ENCODE peak calls at places on chromosomes 12 and 14, in four cellular contexts. D is K562, J is HepG2, R is GM12878. U is an unnamed sample.

GRCh38 chr12:46579474-46579873 is 206.9 kb upstream of the SLC38A2 start:
- DNase-seq in D (no peak), J (peak; percentile 88), R (no peak), U (no peak)

GRCh38 chr12:78241472-78241871 is 410.8 kb downstream of the NAV3 start:
- DNase-seq in D (no peak), R (no peak), J (no peak), U (no peak)

GRCh38 chr12:101018540-101018939 is 191.5 kb downstream of the SLC5A8 start:
- DNase-seq in D (no peak), R (no peak), J (peak; percentile 44), U (peak; percentile 85)

GRCh38 chr12:50536831-50537537 is 32.2 kb downstream of the DIP2B start:
- DNase-seq in R (no peak), J (no peak), D (no peak), U (no peak)

GRCh38 chr12:52531563-52532300 is 11.5 kb upstream of the KRT5 start:
- DNase-seq in R (no peak), D (no peak), J (no peak), U (no peak)

GRCh38 chr14:104107611-104108569 is 22.4 kb downstream of the ASPG start:
- DNase-seq in D (peak; percentile 24), R (no peak), J (no peak), U (no peak)

GRCh38 chr12:12726543-12727093 is 9.4 kb downstream of the CDKN1B start:
- DNase-seq in J (no peak), R (no peak), D (no peak), U (peak; percentile 82)

GRCh38 chr14:71076472-71076871 is 169.2 kb downstream of the PCNX1 start:
- DNase-seq in J (no peak), D (no peak), R (no peak), U (no peak)

GRCh38 chr14:81633496-81633895 is 99.8 kb upstream of the SEL1L start:
- DNase-seq in R (no peak), D (no peak), J (no peak), U (no peak)

GRCh38 chr12:92570056-92570753 is 132.6 kb upstream of the PLEKHG7 start:
- DNase-seq in D (peak; percentile 46), R (peak; percentile 93), J (peak; percentile 67), U (peak; percentile 87)

GRCh38 chr12:61757831-61758505 is 502.2 kb upstream of the USP15 start:
- DNase-seq in D (no peak), R (no peak), J (no peak), U (no peak)

GRCh38 chr12:122471324-122472226 is 29.2 kb downstream of the ZCCHC8 start:
- DNase-seq in D (peak; percentile 35), J (peak; percentile 77), R (no peak), U (peak; percentile 80)

GRCh38 chr14:96614528-96614927 is 112.3 kb downstream of the PAPOLA start:
- DNase-seq in D (no peak), R (no peak), J (no peak), U (no peak)

GRCh38 chr12:21471294-21471693 is 30.1 kb downstream of the RECQL start:
- DNase-seq in J (no peak), R (no peak), D (no peak), U (no peak)

GRCh38 chr12:8493084-8493483 is 20.2 kb upstream of the CLEC4D start:
- DNase-seq in D (no peak), J (no peak), R (peak; percentile 72), U (no peak)

GRCh38 chr12:115922952-115923564 is 354.4 kb downstream of the MED13L start:
- DNase-seq in R (no peak), J (peak; percentile 49), D (peak; percentile 33), U (no peak)

GRCh38 chr12:75862692-75863471 is 168.7 kb downstream of the PHLDA1 start:
- DNase-seq in R (no peak), J (peak; percentile 28), D (no peak), U (peak; percentile 84)

GRCh38 chr12:95633049-95633545 is 81.8 kb upstream of the USP44 start:
- DNase-seq in D (no peak), R (no peak), J (peak; percentile 33), U (peak; percentile 90)

GRCh38 chr14:103125098-103126070 is 2.1 kb downstream of the TNFAIP2 start:
- DNase-seq in R (no peak), J (no peak), D (no peak), U (no peak)

GRCh38 chr12:49949866-49950265 is 671 bp upstream of the AQP2 start:
- DNase-seq in R (no peak), D (no peak), J (no peak), U (no peak)

GRCh38 chr12:67698711-67699603 is 50.4 kb downstream of the DYRK2 start:
- DNase-seq in D (no peak), J (no peak), R (peak; percentile 98), U (no peak)

GRCh38 chr12:3170423-3171194 is 93.4 kb downstream of the TSPAN9 start:
- DNase-seq in D (no peak), J (no peak), R (no peak), U (peak; percentile 19)

GRCh38 chr14:33692762-33693161 is 258.1 kb downstream of the EGLN3 start:
- DNase-seq in D (no peak), J (no peak), R (no peak), U (peak; percentile 67)

GRCh38 chr12:66036317-66036716 is 94.2 kb downstream of the LLPH start:
- DNase-seq in R (no peak), D (no peak), J (peak; percentile 60), U (peak; percentile 74)

GRCh38 chr12:25361511-25361910 is 110.8 kb upstream of the KRAS start:
- DNase-seq in J (no peak), R (no peak), D (no peak), U (no peak)

GRCh38 chr12:27807063-27807703 is 27.1 kb upstream of the MANSC4 start:
- DNase-seq in D (no peak), J (no peak), R (no peak), U (no peak)

GRCh38 chr12:16118586-16118985 is 158.9 kb downstream of the SLC15A5 start:
- DNase-seq in R (no peak), J (no peak), D (no peak), U (no peak)

GRCh38 chr12:10012630-10013330 is 2.4 kb downstream of the CLEC12B start:
- DNase-seq in D (no peak), J (no peak), R (no peak), U (no peak)

GRCh38 chr12:10018390-10018789 is 8.0 kb downstream of the CLEC12B start:
- DNase-seq in J (no peak), R (no peak), D (no peak), U (peak; percentile 69)

GRCh38 chr12:10021342-10021741 is 9.1 kb upstream of the CLEC9A start:
- DNase-seq in D (no peak), J (no peak), R (no peak), U (no peak)

GRCh38 chr12:10015450-10015849 is 5.0 kb downstream of the CLEC12B start:
- DNase-seq in D (no peak), J (no peak), R (no peak), U (no peak)

DNA sequence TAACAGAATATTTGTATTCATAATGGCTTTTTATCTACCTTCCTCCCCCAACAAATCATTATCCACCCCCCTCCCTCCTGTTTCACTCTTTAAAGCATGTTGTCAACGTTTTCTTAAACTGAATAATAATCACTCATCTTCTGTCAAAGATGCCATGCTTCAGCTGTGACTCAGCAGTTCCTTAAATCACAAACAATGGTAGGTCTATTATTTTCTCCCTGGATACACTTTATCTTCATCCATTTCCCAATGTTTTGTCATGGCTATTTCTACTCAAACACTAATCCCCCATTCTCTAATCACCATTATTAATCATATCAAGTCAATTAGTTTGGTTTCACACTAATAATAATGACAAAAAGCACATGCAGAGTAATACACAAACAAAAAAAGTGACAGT is 6.5 kb downstream of the CLEC12B start:
- DNase-seq in R (no peak), D (peak; percentile 4), J (no peak), U (peak; percentile 86)
- TF ChIP-seq EZH2 in R (no peak), D (no peak), J (no peak), U (no peak)

GRCh38 chr12:79690156-79690605 is 583 bp downstream of the PAWR start:
- DNase-seq in D (no peak), J (peak; percentile 14), R (no peak), U (no peak)

GRCh38 chr12:79690606-79691298 is at the start of gene PAWR:
- DNase-seq in J (peak; percentile 71), D (no peak), R (no peak), U (peak; percentile 80)

GRCh38 chr12:79692860-79693605 is 2.3 kb upstream of the PAWR start:
- DNase-seq in J (no peak), R (no peak), D (no peak), U (no peak)

GRCh38 chr12:79691299-79692248 is 810 bp upstream of the PAWR start:
- DNase-seq in J (peak; percentile 39), R (no peak), D (no peak), U (peak; percentile 83)

DNA sequence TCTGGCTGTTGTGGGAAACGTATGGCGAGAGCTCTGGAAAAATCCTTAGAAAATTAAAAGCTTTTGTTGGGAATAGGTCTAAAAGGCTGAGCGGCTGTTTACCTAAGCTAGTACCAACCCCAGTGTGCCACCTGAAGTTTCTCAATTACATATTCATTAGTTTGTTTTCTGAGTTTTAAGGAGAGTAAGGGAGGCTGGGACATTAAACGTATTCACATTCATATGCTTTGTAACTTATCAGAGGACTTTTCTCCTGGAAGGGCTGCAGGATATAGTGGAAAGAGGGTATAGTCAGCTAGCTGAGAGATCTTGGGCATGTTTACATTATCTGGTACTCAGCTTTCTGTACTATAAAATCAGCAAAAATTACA is 1.5 kb upstream of the PAWR start:
- DNase-seq in R (no peak), D (no peak), J (no peak), U (no peak)
- TF ChIP-seq MYC in R (no peak), D (no peak), J (no peak), U (no peak)

GRCh38 chr14:88793259-88793625 is 489 bp upstream of the EML5 start:
- DNase-seq in D (no peak), R (no peak), J (no peak), U (no peak)

GRCh38 chr14:88792572-88793258 is at the start of gene EML5:
- DNase-seq in J (peak; percentile 45), R (no peak), D (peak; percentile 75), U (peak; percentile 76)

GRCh38 chr14:88791252-88791621 is 1.5 kb downstream of the EML5 start:
- DNase-seq in D (no peak), R (no peak), J (no peak), U (no peak)

GRCh38 chr14:88791629-88792571 is 853 bp downstream of the EML5 start:
- DNase-seq in D (no peak), J (no peak), R (no peak), U (no peak)

DNA sequence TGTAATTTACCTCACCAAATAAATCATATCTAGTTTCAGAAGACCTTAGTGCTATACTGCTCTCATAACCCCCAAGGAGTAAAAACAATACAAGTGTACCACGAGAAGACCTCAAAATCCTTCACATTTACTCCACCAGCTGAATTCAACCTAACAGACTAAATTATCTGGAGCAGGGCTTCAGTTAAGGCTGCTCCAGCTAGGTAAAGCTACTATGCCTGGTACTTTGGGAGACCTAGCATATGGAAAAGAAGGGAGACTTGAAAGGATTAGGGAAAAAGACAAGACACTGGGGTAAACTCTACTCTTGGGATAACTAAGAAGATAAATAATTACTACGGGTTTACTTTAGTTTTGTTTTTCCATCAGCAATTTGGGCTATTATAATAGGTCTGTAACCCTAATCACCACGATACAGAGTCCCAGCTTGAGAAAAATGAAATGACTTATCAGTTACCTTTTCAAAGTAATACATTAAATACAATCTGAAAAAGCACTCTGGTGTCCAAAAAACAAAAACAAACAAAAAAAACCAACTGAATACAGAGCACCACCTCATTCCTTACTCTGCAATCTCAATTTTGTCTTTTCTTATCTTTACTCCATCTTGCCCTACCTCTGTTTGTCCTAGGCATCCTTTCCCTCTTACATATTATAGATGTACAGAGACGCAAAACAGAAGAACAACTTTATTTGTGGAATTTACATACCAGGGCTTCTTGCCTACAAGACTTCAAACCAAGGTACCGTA is 2.1 kb downstream of the EML5 start:
- DNase-seq in R (no peak), J (no peak), D (no peak), U (no peak)
- TF ChIP-seq EZH2 in R (no peak), J (no peak), D (no peak), U (no peak)

GRCh38 chr14:105330491-105330895 is 15.9 kb downstream of the PACS2 start:
- DNase-seq in J (no peak), R (no peak), D (peak; percentile 34), U (peak; percentile 66)
- TF ChIP-seq MYC in J (no peak), R (no peak), D (no peak), U (no peak)

U was measured in endothelial cell of umbilical vein.